ENCODE peak calls at places on chromosomes 13 and 19, in nine cellular contexts. A, J, C, H, L, K, O, Y and N are unnamed samples.

GRCh38 chr19:46116121-46116520 is 8.4 kb downstream of the IGFL3 start:
- DNase-seq in J (no peak), A (no peak), O (no peak), C (no peak), K (no peak), Y (no peak), H (no peak), L (no peak), N (no peak)

GRCh38 chr13:73060251-73061160 is 1.7 kb downstream of the KLF5 start:
- DNase-seq in H (no peak), L (peak; percentile 31), O (no peak), K (no peak), A (peak; percentile 51), J (no peak), Y (no peak), C (no peak), N (no peak)

GRCh38 chr13:100550433-100550832 is 38.2 kb downstream of the GGACT start:
- DNase-seq in H (no peak), Y (no peak), O (peak; percentile 29), J (no peak), L (peak; percentile 23), K (no peak), C (peak; percentile 36), A (peak; percentile 39), N (no peak)

GRCh38 chr13:21511841-21512240 is 52.7 kb upstream of the ZDHHC20 start:
- DNase-seq in L (no peak), A (no peak), J (no peak), O (no peak), H (no peak), Y (no peak), K (no peak), C (no peak), N (no peak)

GRCh38 chr13:94435604-94436226 is 43.8 kb downstream of the DCT start:
- DNase-seq in O (no peak), K (no peak), J (peak; percentile 60), Y (no peak), C (no peak), H (no peak), A (peak; percentile 80), L (no peak), N (peak; percentile 25)

GRCh38 chr13:99431927-99432636 is 69.2 kb upstream of the TM9SF2 start:
- DNase-seq in H (no peak), A (no peak), O (no peak), L (no peak), J (no peak), C (no peak), K (no peak), Y (no peak), N (peak; percentile 55)

GRCh38 chr19:36891768-36892357 is 24.2 kb downstream of the ZNF829 start:
- DNase-seq in A (no peak), L (no peak), C (no peak), J (no peak), Y (no peak), H (no peak), K (no peak), O (no peak), N (no peak)

GRCh38 chr19:41321600-41322270 is 11.8 kb downstream of the CCDC97 start:
- DNase-seq in J (no peak), C (no peak), L (no peak), K (no peak), O (no peak), H (no peak), Y (peak; percentile 73), A (peak; percentile 59), N (peak; percentile 53)

GRCh38 chr19:5389353-5389752 is 48.7 kb upstream of the PTPRS start:
- DNase-seq in O (no peak), A (no peak), J (no peak), C (no peak), H (no peak), K (no peak), Y (no peak), L (no peak), N (no peak)

GRCh38 chr19:9622531-9622930 is 1.5 kb upstream of the ZNF561 start:
- DNase-seq in H (no peak), L (no peak), O (no peak), K (no peak), J (no peak), A (no peak), C (no peak), Y (no peak), N (no peak)

GRCh38 chr19:42280761-42281174 is 11.7 kb downstream of the CIC start:
- DNase-seq in Y (no peak), O (peak; percentile 69), L (peak; percentile 79), K (no peak), C (peak; percentile 69), A (no peak), J (peak; percentile 83), H (no peak), N (no peak)

GRCh38 chr19:41927810-41928192 is 448 bp downstream of the ERFL start:
- DNase-seq in Y (no peak), H (no peak), A (no peak), K (no peak), J (no peak), C (no peak), O (no peak), L (no peak), N (no peak)

GRCh38 chr13:105139380-105140285 is 1395.8 kb downstream of the EFNB2 start:
- DNase-seq in Y (no peak), L (peak; percentile 19), A (peak; percentile 12), C (peak; percentile 57), J (no peak), O (peak; percentile 35), H (peak; percentile 23), K (peak; percentile 26), N (peak; percentile 63)

GRCh38 chr13:68616600-68617222 is 1386.6 kb upstream of the PCDH9 start:
- DNase-seq in O (no peak), J (no peak), L (no peak), Y (no peak), H (no peak), K (no peak), C (no peak), A (no peak), N (no peak)

GRCh38 chr19:49157445-49158224 is at the start of gene TRPM4:
- DNase-seq in J (peak; percentile 87), A (peak; percentile 80), Y (peak; percentile 94), H (no peak), O (peak; percentile 33), L (peak; percentile 97), K (peak; percentile 53), C (peak; percentile 61), N (no peak)

GRCh38 chr13:111031531-111031961 is 83.6 kb upstream of the ARHGEF7 start:
- DNase-seq in O (no peak), K (no peak), A (no peak), Y (no peak), J (no peak), H (no peak), C (no peak), L (no peak), N (no peak)

GRCh38 chr19:3062165-3063105 is at the start of gene TLE5:
- DNase-seq in J (peak; percentile 53), C (peak; percentile 53), O (peak; percentile 16), A (peak; percentile 68), L (peak; percentile 67), H (peak; percentile 64), Y (peak; percentile 64), K (peak; percentile 37), N (peak; percentile 77)

GRCh38 chr19:17841810-17842662 is 5.7 kb downstream of the JAK3 start:
- DNase-seq in O (peak; percentile 8), Y (peak; percentile 98), C (peak; percentile 21), L (peak; percentile 76), J (peak; percentile 83), A (peak; percentile 97), K (peak; percentile 75), H (no peak), N (peak; percentile 22)